ENCODE peak calls at places on chromosomes 11 and 22, in eight cellular contexts. D is A549, J is gastrocnemius medialis, X is H1, U is adrenal gland, K is ovary, O is uterus, P is suprapubic skin. H is an unnamed sample.

GRCh38 chr11:37322333-37323194 is 724.5 kb upstream of the RAG2 start:
- DNase-seq in O (no peak), K (no peak), J (no peak), D (no peak), U (no peak), X (no peak), P (no peak), H (no peak)

GRCh38 chr11:125156346-125156745 is 8.2 kb upstream of the PKNOX2 start:
- DNase-seq in K (no peak), U (no peak), J (no peak), X (no peak), O (no peak), D (no peak), P (no peak), H (no peak)

GRCh38 chr11:6365659-6366058 is 24.6 kb upstream of the SMPD1 start:
- DNase-seq in O (no peak), X (no peak), P (no peak), J (no peak), K (no peak), U (no peak), D (no peak), H (no peak)

GRCh38 chr11:134559617-134559992 is 147.6 kb upstream of the B3GAT1 start:
- DNase-seq in P (peak; percentile 78), J (no peak), O (no peak), X (peak; percentile 44), K (no peak), U (no peak), D (no peak), H (peak; percentile 76)

GRCh38 chr22:43152355-43153071 is 1.2 kb downstream of the TSPO start:
- DNase-seq in P (peak; percentile 89), O (peak; percentile 60), K (peak; percentile 62), U (peak; percentile 85), J (peak; percentile 45), X (peak; percentile 65), D (peak; percentile 55), H (no peak)

GRCh38 chr11:69005183-69005630 is 7.8 kb downstream of the MRGPRF start:
- DNase-seq in X (no peak), D (no peak), K (no peak), O (peak; percentile 22), P (peak; percentile 69), J (no peak), U (no peak), H (peak; percentile 83)

GRCh38 chr11:126482586-126483108 is 127.2 kb downstream of the ST3GAL4 start:
- DNase-seq in O (no peak), K (no peak), J (no peak), X (no peak), U (no peak), D (no peak), P (no peak), H (no peak)

GRCh38 chr11:22221143-22221542 is 28.3 kb downstream of the ANO5 start:
- DNase-seq in P (no peak), O (no peak), J (no peak), X (no peak), U (no peak), D (no peak), K (no peak), H (no peak)

GRCh38 chr22:42901790-42902508 is 44.9 kb upstream of the ARFGAP3 start:
- DNase-seq in K (no peak), X (no peak), D (no peak), P (no peak), U (no peak), O (no peak), J (peak; percentile 74), H (no peak)

GRCh38 chr11:19846654-19847330 is 134.2 kb downstream of the NAV2 start:
- DNase-seq in O (peak; percentile 24), D (no peak), X (no peak), K (peak; percentile 64), P (no peak), U (no peak), J (no peak), H (no peak)

GRCh38 chr11:9639099-9639498 is 24.8 kb upstream of the SWAP70 start:
- DNase-seq in J (peak; percentile 31), P (peak; percentile 80), K (no peak), O (peak; percentile 68), U (peak; percentile 67), X (no peak), D (no peak), H (no peak)

GRCh38 chr11:131468565-131468964 is 98.2 kb downstream of the NTM start:
- DNase-seq in D (no peak), O (no peak), J (no peak), K (no peak), X (no peak), U (no peak), P (no peak), H (no peak)

GRCh38 chr22:19066531-19067271 is 55.5 kb downstream of the DGCR2 start:
- DNase-seq in U (peak; percentile 75), K (no peak), J (peak; percentile 42), D (no peak), P (peak; percentile 66), O (peak; percentile 46), X (no peak), H (no peak)

GRCh38 chr22:33476716-33477115 is 418.5 kb upstream of the SYN3 start:
- DNase-seq in X (no peak), O (no peak), P (no peak), K (no peak), J (no peak), U (peak; percentile 77), D (peak; percentile 15), H (no peak)

GRCh38 chr22:19565921-19566598 is 41.9 kb upstream of the CLDN5 start:
- DNase-seq in U (no peak), K (no peak), P (peak; percentile 57), X (no peak), J (no peak), D (no peak), O (peak; percentile 30), H (no peak)

GRCh38 chr22:50347157-50347556 is 4.0 kb downstream of the PPP6R2 start:
- DNase-seq in U (no peak), X (no peak), O (no peak), D (no peak), P (no peak), J (no peak), K (no peak), H (no peak)

GRCh38 chr11:74325649-74326645 is 14.5 kb upstream of the P4HA3 start:
- DNase-seq in O (peak; percentile 69), X (no peak), D (no peak), P (peak; percentile 81), J (peak; percentile 93), K (peak; percentile 74), U (peak; percentile 93), H (no peak)

GRCh38 chr11:134652586-134653255 is 240.7 kb upstream of the B3GAT1 start:
- DNase-seq in O (no peak), K (no peak), P (peak; percentile 38), D (no peak), U (no peak), X (peak; percentile 27), J (no peak), H (peak; percentile 79)

GRCh38 chr11:72780291-72781062 is 13.4 kb downstream of the STARD10 start:
- DNase-seq in D (no peak), J (no peak), O (no peak), P (no peak), X (no peak), K (no peak), U (no peak), H (no peak)
- TF ChIP-seq POLR2A in D (no peak), J (no peak), O (no peak), P (no peak), X (no peak), K (no peak), U (no peak), H (no peak)

DNA sequence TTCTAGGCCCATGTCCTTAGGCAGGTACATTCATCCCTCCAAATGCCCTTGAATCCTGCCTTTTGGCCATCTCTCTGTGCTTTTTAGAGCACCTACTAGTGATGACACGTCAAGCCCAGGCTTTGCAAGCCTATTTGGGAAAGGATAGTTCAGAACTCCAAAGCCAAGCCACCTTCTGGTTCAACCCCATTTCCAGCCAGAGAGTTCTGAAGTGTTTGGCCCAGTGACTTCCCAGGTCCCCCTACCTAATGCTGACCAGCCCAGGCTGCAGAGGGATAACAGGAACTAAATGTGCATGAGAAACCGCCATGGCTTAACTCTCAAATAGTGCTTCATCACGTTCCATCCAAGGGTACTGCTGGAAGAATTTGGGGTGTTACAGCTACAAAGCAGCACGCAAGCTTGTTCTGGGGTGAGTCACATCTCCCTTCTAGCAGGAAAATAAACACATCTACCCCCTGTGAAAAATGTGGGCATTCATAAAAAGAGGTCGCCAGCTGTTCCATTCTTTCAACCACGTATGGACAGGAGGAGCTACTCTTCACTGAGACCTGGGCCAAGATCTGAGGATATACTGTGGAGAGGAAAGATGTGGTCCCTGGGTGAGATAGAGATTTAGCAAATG is 2.0 kb upstream of the FXYD6 start:
- DNase-seq in X (no peak), P (no peak), O (no peak), K (no peak), D (no peak), U (no peak), J (no peak), H (peak; percentile 55)
- H3K4me1 ChIP-seq in X (peaks cover 21% of the 10 kb centered on the region), P (peaks cover 36% of the 10 kb centered on the region), O (peaks cover 4% of the 10 kb centered on the region), K (peaks cover 10% of the 10 kb centered on the region), D (no peaks in the 10 kb centered on the region), U (no peaks in the 10 kb centered on the region), J (peaks cover 11% of the 10 kb centered on the region), H (peaks cover 33% of the 10 kb centered on the region)

DNA sequence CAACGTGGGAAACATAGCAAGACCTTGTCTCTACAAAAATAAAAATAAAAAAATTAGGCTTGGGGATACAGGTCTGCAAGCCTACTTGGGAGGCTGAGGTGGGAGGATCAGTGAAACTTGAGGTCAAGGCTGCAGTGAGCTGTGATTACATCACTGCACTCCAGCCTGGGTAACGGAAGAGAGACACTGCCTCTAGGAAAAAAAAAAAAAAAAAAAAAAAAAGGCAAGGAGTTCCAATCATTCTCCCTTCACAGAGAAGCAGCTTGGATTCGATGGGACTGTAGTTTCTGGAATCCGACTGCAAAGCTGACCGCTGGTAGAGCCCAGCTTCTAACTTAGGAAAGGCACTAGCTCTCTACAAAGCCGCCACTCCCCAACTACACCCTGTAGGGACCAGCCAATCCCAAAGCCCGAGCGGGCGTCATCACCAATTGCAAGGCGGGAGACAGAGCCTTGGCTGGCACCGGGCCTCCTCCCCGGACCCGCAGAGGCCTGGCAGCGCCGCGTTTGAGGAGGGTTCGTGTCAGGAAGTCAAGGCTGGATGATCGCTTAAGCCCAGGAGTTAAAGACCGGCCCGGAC is 699 bp upstream of the DDB2 start:
- DNase-seq in J (peak; percentile 92), P (peak; percentile 97), D (peak; percentile 95), K (peak; percentile 89), O (peak; percentile 93), U (peak; percentile 98), X (peak; percentile 88), H (no peak)
- TF ChIP-seq POLR2A in J (peak; percentile 64), P (no peak), D (peak; percentile 79), K (peak; percentile 42), O (peak; percentile 59), U (peak; percentile 80), X (peak; percentile 75), H (no peak)

GRCh38 chr22:38314992-38315800 is 2.0 kb downstream of the CSNK1E start:
- DNase-seq in K (no peak), J (no peak), X (no peak), D (no peak), U (peak; percentile 56), P (no peak), O (no peak), H (no peak)
- H3K4me1 ChIP-seq in K (peaks cover 21% of the 10 kb centered on the region), J (peaks cover 67% of the 10 kb centered on the region), X (peaks cover 49% of the 10 kb centered on the region), D (peaks cover 62% of the 10 kb centered on the region), U (peaks cover 39% of the 10 kb centered on the region), P (peaks cover 82% of the 10 kb centered on the region), O (peaks cover 23% of the 10 kb centered on the region), H (peaks cover 63% of the 10 kb centered on the region)

H was measured in vagina.